ENCODE peak calls at places on chromosomes 16 and 17, in nine cellular contexts. I is PC-3, H is SK-N-SH, D is astrocyte of the spinal cord, O is cardiac muscle cell, K is fibroblast of pulmonary artery, J is thoracic aorta, L is upper lobe of right lung, T is suprapubic skin. Z is an unnamed sample.

GRCh38 chr16:3101018-3101840 is 2.1 kb upstream of the ZSCAN10 start:
- DNase-seq in J (no peak), H (peak; percentile 70), K (peak; percentile 40), L (no peak), I (peak; percentile 13), T (no peak), D (no peak), O (peak; percentile 71), Z (no peak)

GRCh38 chr17:10089221-10089799 is 109.1 kb downstream of the GAS7 start:
- DNase-seq in K (no peak), L (no peak), I (no peak), J (no peak), T (no peak), D (peak; percentile 5), H (no peak), O (no peak), Z (no peak)

GRCh38 chr16:56691885-56692284 is 9.6 kb downstream of the MT1X start:
- DNase-seq in H (no peak), K (peak; percentile 32), O (peak; percentile 74), D (no peak), L (peak; percentile 77), T (no peak), J (no peak), I (peak; percentile 91), Z (no peak)

GRCh38 chr17:19270951-19271611 is 33.9 kb downstream of the EPN2 start:
- DNase-seq in J (no peak), D (no peak), L (no peak), H (no peak), K (no peak), T (no peak), I (no peak), O (no peak), Z (no peak)

GRCh38 chr17:17675925-17676534 is 5.2 kb upstream of the RAI1 start:
- DNase-seq in T (no peak), L (no peak), D (no peak), J (no peak), I (peak; percentile 46), H (no peak), K (no peak), O (no peak), Z (no peak)

GRCh38 chr16:57775661-57776469 is 26.4 kb downstream of the KIFC3 start:
- DNase-seq in O (peak; percentile 88), J (no peak), K (no peak), T (no peak), D (peak; percentile 27), H (peak; percentile 58), L (no peak), I (no peak), Z (no peak)

GRCh38 chr16:85453179-85453678 is 159.9 kb upstream of the GSE1 start:
- DNase-seq in O (no peak), K (no peak), I (no peak), T (no peak), D (no peak), L (no peak), J (no peak), H (no peak), Z (no peak)

GRCh38 chr17:68288804-68289203 is 2.1 kb downstream of the SLC16A6 start:
- DNase-seq in D (no peak), J (no peak), K (no peak), H (no peak), O (no peak), L (no peak), I (no peak), T (no peak), Z (no peak)

DNA sequence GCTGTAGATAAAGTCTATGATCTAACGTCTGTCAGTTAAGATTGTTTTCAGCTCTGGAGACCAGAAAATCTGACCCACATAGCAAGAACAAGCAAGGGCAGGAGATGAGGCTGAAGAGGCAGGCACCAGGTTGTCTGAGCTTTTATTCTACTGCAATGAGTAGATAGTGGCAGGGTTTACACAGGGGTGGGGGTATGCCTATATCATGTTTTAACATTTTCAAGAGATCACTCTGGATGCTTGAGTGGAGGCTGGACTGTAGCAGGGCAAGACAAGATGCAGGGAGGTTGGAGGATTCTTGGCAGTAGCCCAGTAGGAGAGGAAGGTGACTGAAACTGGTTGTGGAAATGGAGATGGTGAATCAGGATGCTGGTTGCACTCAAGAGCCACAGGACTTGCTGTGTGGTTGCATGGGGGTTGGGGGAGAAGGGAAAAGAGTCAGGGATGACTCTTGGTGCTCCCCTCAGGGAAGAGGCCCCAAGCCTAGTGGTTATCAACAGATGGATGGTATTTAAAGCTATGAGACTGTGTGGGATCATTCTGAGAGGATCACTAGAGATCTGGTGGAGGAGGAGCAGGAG is 143.1 kb upstream of the KCNJ18 start:
- DNase-seq in J (no peak), H (no peak), K (peak; percentile 48), L (no peak), O (no peak), T (no peak), I (peak; percentile 40), D (peak; percentile 52), Z (no peak)
- H3K4me3 ChIP-seq in J (no peak overlapping the region), H (no peak overlapping the region), K (peak overlapping the region; percentile 51), L (no peak overlapping the region), O (no peak overlapping the region), T (no peak overlapping the region), I (peak overlapping the region; percentile 72), D (peak overlapping the region; percentile 61), Z (no peak overlapping the region)

GRCh38 chr17:57234252-57235092 is 21.9 kb upstream of the MSI2 start:
- DNase-seq in J (no peak), D (no peak), I (no peak), L (no peak), H (no peak), K (no peak), T (no peak), O (no peak), Z (no peak)
- TF ChIP-seq CTCF in J (no peak), D (no peak), I (peak; percentile 41), L (no peak), H (peak; percentile 23), K (no peak), T (no peak), O (no peak), Z (no peak)

DNA sequence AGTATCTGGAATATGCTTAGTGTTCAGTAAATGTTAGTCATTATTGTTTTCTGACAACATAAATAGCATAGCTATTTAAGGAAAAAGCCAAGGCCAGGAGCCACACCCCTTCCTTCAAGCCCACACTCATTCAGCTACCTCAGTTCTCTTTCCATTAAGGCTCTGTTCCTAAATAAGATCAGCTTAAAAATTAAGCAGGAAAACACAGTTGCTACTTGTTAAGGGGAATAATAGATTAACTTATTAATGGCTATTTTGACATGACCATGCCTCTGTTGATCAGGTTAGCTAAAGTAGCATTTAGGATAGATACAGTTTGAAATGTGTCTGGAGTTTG is 158.1 kb downstream of the CHD9 start:
- DNase-seq in D (no peak), T (no peak), H (no peak), L (no peak), O (no peak), K (no peak), I (no peak), J (no peak), Z (no peak)
- H3K4me3 ChIP-seq in D (no peak overlapping the region), T (peak overlapping the region; percentile 4), H (no peak overlapping the region), L (no peak overlapping the region), O (peak overlapping the region; percentile 10), K (no peak overlapping the region), I (no peak overlapping the region), J (no peak overlapping the region), Z (no peak overlapping the region)

DNA sequence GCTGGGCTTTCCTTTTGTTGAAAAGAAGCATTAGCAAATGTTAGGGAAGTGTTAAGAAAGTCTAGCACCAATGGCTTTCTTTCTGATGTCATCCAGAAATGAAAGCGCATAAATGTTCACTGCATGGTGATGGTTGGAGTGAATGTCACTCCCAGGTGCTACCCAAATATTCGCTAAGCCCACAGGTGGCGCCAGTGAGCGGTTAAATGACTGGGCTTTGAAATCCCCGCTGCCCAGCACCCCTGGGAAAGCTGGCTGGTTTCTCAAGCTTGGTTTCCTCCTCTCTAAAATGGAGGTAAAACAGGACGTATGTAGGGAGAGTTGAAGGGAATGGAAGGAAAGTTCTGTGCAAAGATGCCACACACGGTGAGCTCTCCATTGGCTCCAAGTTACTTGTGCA is 104.4 kb downstream of the IRX5 start:
- DNase-seq in L (no peak), T (peak; percentile 57), H (peak; percentile 73), D (no peak), I (peak; percentile 3), K (no peak), J (no peak), O (peak; percentile 56), Z (no peak)
- TF ChIP-seq CTCF in L (peak; percentile 48), T (peak; percentile 24), H (peak; percentile 52), D (peak; percentile 39), I (no peak), K (peak; percentile 26), J (peak; percentile 15), O (peak; percentile 48), Z (no peak)

DNA sequence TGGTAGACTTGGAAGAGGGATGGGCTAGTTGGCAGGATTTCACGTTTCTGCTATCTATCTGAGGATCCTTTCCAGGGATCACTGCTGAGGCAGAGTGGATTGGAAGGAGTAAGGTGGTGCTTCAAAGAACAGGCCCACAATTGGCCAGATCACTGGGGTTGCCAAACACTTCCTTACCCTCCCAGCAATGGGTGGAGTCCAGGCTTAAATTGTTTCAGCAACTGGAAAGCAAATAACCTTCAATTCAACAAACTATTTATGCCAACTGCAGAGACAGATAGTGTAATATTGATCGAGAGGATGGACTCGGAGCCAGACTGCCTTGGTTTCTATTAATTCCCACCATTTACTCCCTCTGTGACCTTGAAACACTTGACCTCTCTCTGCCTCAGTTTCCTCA is 2.1 kb downstream of the ARRB2 start:
- DNase-seq in D (no peak), T (no peak), J (no peak), I (no peak), H (no peak), L (no peak), O (no peak), K (no peak), Z (no peak)
- H3K4me3 ChIP-seq in D (no peak overlapping the region), T (no peak overlapping the region), J (peak overlapping the region; percentile 98), I (no peak overlapping the region), H (no peak overlapping the region), L (peak overlapping the region; percentile 69), O (no peak overlapping the region), K (no peak overlapping the region), Z (no peak overlapping the region)

GRCh38 chr17:41406205-41406604 is 8.8 kb upstream of the KRT31 start:
- DNase-seq in D (no peak), J (no peak), T (no peak), K (no peak), I (peak; percentile 52), O (no peak), H (no peak), L (no peak), Z (no peak)
- TF ChIP-seq CTCF in D (no peak), J (no peak), T (no peak), K (no peak), I (no peak), O (no peak), H (no peak), L (no peak), Z (no peak)

GRCh38 chr17:7626307-7626706 is 1.3 kb downstream of the SAT2 start:
- DNase-seq in O (no peak), L (no peak), I (no peak), D (no peak), H (no peak), K (no peak), J (no peak), T (peak; percentile 78), Z (no peak)
- H3K4me3 ChIP-seq in O (peak overlapping the region; percentile 65), L (no peak overlapping the region), I (peak overlapping the region; percentile 91), D (no peak overlapping the region), H (peak overlapping the region; percentile 62), K (peak overlapping the region; percentile 91), J (no peak overlapping the region), T (peak overlapping the region; percentile 78), Z (no peak overlapping the region)

DNA sequence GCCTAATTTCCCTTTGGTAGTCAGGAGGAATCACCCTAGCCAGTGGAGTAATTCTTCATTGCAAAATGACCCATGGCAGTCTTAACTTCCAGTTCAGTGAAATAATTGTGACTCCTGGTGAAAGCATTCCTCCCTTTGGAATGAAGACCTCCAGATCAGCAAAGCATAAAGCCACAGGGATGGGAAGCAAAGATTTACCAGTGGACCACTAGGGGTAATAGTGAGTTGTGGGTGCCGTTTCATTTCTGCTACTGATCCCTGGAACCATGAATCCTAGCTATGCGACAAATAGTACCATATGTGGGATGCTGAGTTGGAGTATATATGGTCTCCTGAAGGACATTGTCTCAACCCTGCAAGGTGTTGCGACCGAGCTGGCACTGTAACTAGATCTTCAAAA is 13.7 kb downstream of the DYNLL2 start:
- DNase-seq in T (no peak), H (no peak), O (no peak), K (no peak), J (no peak), D (no peak), I (peak; percentile 17), L (no peak), Z (no peak)
- TF ChIP-seq CTCF in T (no peak), H (peak; percentile 36), O (no peak), K (no peak), J (no peak), D (peak; percentile 21), I (peak; percentile 41), L (no peak), Z (no peak)